ENCODE peak calls at places on chromosome 7, in seven cellular contexts. H is brain microvascular endothelial cell, B is prostate gland, U is GM12865, T is A549, R is HFF-Myc, X is WTC11. O is an unnamed sample.

GRCh38 chr7:22945584-22945983 is 68.3 kb downstream of the HYCC1 start:
- DNase-seq in T (no peak), H (no peak), U (no peak), B (no peak), R (no peak), X (no peak), O (no peak)

GRCh38 chr7:159015081-159015893 is 129.4 kb downstream of the VIPR2 start:
- DNase-seq in H (peak; percentile 5), X (no peak), U (no peak), B (peak; percentile 56), R (no peak), T (peak; percentile 93), O (no peak)

GRCh38 chr7:115678049-115678982 is 352.2 kb downstream of the TFEC start:
- DNase-seq in U (no peak), H (peak; percentile 12), R (peak; percentile 80), T (peak; percentile 33), B (peak; percentile 80), X (no peak), O (no peak)

GRCh38 chr7:14666304-14666703 is 236.2 kb downstream of the DGKB start:
- DNase-seq in X (no peak), R (no peak), U (no peak), H (no peak), B (no peak), T (no peak), O (no peak)

GRCh38 chr7:69537691-69538090 is 60.6 kb upstream of the AUTS2 start:
- DNase-seq in R (no peak), X (no peak), H (no peak), U (no peak), T (no peak), B (no peak), O (no peak)

GRCh38 chr7:70082026-70082655 is 483.9 kb downstream of the AUTS2 start:
- DNase-seq in H (no peak), B (no peak), U (no peak), X (no peak), R (no peak), T (no peak), O (no peak)

GRCh38 chr7:44063894-44064651 is 1.3 kb downstream of the PGAM2 start:
- DNase-seq in B (no peak), U (no peak), X (peak; percentile 51), T (no peak), H (no peak), R (no peak), O (no peak)

GRCh38 chr7:22469371-22470143 is 30.4 kb downstream of the STEAP1B start:
- DNase-seq in R (no peak), X (no peak), U (no peak), B (no peak), T (no peak), H (no peak), O (no peak)

GRCh38 chr7:101804087-101804631 is 13.3 kb upstream of the CUX1 start:
- DNase-seq in H (no peak), T (no peak), B (no peak), U (peak; percentile 6), R (no peak), X (peak; percentile 46), O (no peak)

GRCh38 chr7:36475371-36475770 is 85.7 kb downstream of the ANLN start:
- DNase-seq in R (no peak), X (no peak), U (peak; percentile 9), H (no peak), B (no peak), T (peak; percentile 17), O (no peak)

GRCh38 chr7:46847126-46847525 is 734.8 kb downstream of the TNS3 start:
- DNase-seq in X (no peak), H (no peak), U (no peak), B (no peak), T (no peak), R (no peak), O (no peak)

GRCh38 chr7:157271315-157271990 is 65.4 kb upstream of the DNAJB6 start:
- DNase-seq in T (no peak), H (no peak), B (no peak), U (no peak), R (no peak), X (no peak), O (no peak)

GRCh38 chr7:51135576-51135975 is 181.0 kb downstream of the COBL start:
- DNase-seq in R (no peak), B (no peak), U (no peak), H (no peak), T (no peak), X (no peak), O (no peak)

GRCh38 chr7:1861799-1862458 is 191.9 kb downstream of the ELFN1 start:
- DNase-seq in H (no peak), B (no peak), X (no peak), U (no peak), T (no peak), R (no peak), O (no peak)

GRCh38 chr7:139361523-139361922 is 1.8 kb downstream of the LUC7L2 start:
- DNase-seq in U (no peak), H (no peak), B (no peak), R (no peak), X (no peak), T (no peak), O (no peak)

GRCh38 chr7:121219031-121219430 is 109.8 kb upstream of the WNT16 start:
- DNase-seq in B (no peak), X (no peak), U (no peak), R (no peak), H (no peak), T (no peak), O (no peak)

GRCh38 chr7:50978633-50979215 is 196.0 kb upstream of the GRB10 start:
- DNase-seq in B (no peak), U (no peak), H (peak; percentile 24), R (no peak), T (peak; percentile 35), X (no peak), O (no peak)

GRCh38 chr7:23863209-23863798 is 153.3 kb downstream of the STK31 start:
- DNase-seq in X (peak; percentile 24), B (no peak), U (peak; percentile 55), R (no peak), H (peak; percentile 29), T (peak; percentile 55), O (no peak)

GRCh38 chr7:51289608-51290370 is 26.8 kb downstream of the COBL start:
- DNase-seq in X (no peak), H (no peak), B (no peak), T (no peak), U (no peak), R (no peak), O (no peak)

GRCh38 chr7:86939197-86939814 is 120.1 kb downstream of the ELAPOR2 start:
- DNase-seq in X (peak; percentile 32), R (peak; percentile 26), B (peak; percentile 64), U (peak; percentile 80), T (peak; percentile 72), H (peak; percentile 68), O (no peak)

GRCh38 chr7:143399151-143399550 is 9.5 kb downstream of the EPHA1 start:
- DNase-seq in U (no peak), B (no peak), X (no peak), H (no peak), T (no peak), R (no peak), O (no peak)

GRCh38 chr7:151299940-151300665 is 41.5 kb upstream of the NUB1 start:
- DNase-seq in X (no peak), B (no peak), T (no peak), R (no peak), H (no peak), U (no peak), O (no peak)

GRCh38 chr7:98051118-98051744 is 55.4 kb upstream of the LMTK2 start:
- DNase-seq in T (no peak), H (no peak), U (peak; percentile 43), R (no peak), B (no peak), X (peak; percentile 93), O (no peak)

GRCh38 chr7:124398937-124399552 is 366.2 kb upstream of the TMEM229A start:
- DNase-seq in U (no peak), X (no peak), B (no peak), T (no peak), R (no peak), H (no peak), O (no peak)
- TF ChIP-seq CTCF in U (no peak), X (no peak), B (no peak), T (no peak), R (no peak), H (no peak), O (no peak)

DNA sequence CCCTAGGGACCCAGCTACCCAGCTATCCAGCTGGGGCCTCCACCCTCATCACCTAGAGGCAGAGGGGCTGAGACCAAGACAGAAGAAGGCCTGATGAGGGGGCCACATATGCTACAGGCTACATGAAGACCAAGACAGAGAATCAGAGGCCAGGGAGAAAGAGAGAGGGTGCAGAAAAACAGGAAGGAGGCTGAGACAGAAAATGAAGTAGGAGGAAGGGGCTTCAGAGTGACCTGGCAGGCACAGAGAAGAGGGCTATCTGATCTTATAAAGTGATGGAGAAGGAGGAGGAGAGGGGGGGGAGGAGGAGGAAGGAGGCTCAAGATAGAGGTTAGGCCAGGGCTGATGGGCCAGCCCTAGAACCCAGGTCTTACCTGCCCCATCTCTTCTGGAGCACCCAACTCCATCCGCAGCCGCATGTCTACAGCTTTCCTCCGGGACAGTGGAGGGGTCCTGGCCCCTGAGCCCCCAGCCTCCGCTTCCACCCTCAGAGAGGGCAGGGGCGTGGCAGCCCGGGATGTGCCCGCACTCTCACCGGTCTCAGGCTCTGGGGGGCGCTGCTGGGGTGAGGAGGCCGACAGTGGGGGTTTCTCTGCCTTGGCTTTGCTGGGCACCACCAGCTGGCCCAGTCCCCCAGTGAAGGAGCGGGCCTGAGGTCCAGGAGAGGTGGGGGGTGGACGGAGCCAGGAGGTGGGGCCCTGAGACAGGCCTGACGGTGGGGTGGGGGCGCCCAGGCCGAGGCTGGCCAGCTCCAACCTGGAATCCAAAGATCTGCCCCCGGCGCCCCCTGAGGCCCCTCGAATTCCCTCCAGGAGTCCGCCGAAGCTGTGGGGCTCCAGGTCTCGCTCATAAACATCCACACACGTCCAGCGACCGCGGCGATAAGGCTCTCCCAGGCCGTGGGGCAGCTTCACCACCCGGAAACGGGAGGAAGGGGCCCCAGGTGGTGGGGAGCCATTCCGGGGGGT is 1.8 kb downstream of the TSC22D4 start:
- DNase-seq in T (no peak), R (no peak), B (no peak), X (peak; percentile 62), H (no peak), U (peak; percentile 35), O (no peak)
- TF ChIP-seq CTCF in T (no peak), R (peak; percentile 44), B (peak; percentile 31), X (no peak), H (peak; percentile 54), U (peak; percentile 54), O (no peak)

GRCh38 chr7:48101880-48102448 is 12.9 kb downstream of the UPP1 start:
- DNase-seq in B (no peak), H (no peak), R (no peak), T (no peak), U (no peak), X (peak; percentile 57), O (no peak)
- TF ChIP-seq CTCF in B (no peak), H (peak; percentile 59), R (peak; percentile 44), T (peak; percentile 23), U (peak; percentile 27), X (peak; percentile 49), O (no peak)

DNA sequence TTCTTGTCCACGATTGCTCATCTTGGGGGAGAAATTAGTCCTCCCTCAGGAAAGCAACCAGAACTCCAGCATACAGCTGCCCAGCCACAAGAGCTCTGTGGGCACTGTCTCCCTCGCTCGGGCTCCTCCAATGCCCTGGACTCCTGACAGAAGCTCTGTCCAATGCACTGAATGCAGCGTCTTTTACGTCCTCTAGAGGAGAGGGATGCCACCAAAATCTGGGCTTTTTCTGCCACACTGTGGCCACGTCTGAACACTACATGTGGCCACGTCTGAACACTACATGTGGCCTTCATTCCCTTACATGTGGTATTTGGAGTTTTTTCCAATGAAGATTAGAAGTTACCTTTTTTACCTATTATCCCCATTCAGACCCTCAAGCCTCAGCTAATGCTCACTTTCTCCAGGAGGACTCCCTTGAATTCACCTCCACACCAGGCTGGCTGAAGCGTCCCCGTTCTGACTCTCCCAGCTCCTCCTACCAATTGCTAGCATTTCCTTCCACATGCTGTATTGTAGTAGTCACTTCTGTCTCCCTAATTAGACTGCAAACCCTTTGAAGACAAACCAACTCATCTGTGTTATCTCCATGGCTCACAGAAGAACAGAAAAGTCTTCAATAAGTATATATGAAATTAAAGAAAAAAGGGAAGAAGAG is 134.3 kb upstream of the PDE1C start:
- DNase-seq in B (peak; percentile 47), R (peak; percentile 47), T (peak; percentile 91), H (peak; percentile 77), X (peak; percentile 65), U (peak; percentile 64), O (no peak)
- TF ChIP-seq CTCF in B (peak; percentile 73), R (peak; percentile 58), T (peak; percentile 95), H (peak; percentile 87), X (peak; percentile 34), U (peak; percentile 63), O (peak; percentile 48)

O was measured in omental fat pad.